ENCODE peak calls at places on chromosomes 13 and 19, in four cellular contexts. Q is GOT3, E is GM04504, Y is left colon. B is an unnamed sample.
A peak's percentile ranks its signal among the peaks of the same experiment; 100 is the strongest.

GRCh38 chr13:21297452-21297851 is 121.0 kb downstream of the MRPL57 start:
- DNase-seq in Q (no peak), E (peak; percentile 1), Y (no peak), B (no peak)

GRCh38 chr19:10283301-10283733 is 3.4 kb upstream of the ICAM4 start:
- DNase-seq in Q (no peak), E (no peak), Y (no peak), B (no peak)

GRCh38 chr13:84208251-84208650 is 326.0 kb upstream of the SLITRK1 start:
- DNase-seq in Q (no peak), E (no peak), Y (no peak), B (no peak)

GRCh38 chr19:53333071-53333465 is 481 bp upstream of the ZNF845 start:
- DNase-seq in Q (no peak), E (no peak), Y (peak; percentile 62), B (peak; percentile 11)

GRCh38 chr13:95300625-95301134 is 571 bp downstream of the ABCC4 start:
- DNase-seq in Q (no peak), E (no peak), Y (peak; percentile 66), B (no peak)

GRCh38 chr19:3033595-3034193 is 4.6 kb upstream of the TLE2 start:
- DNase-seq in Q (no peak), E (no peak), Y (no peak), B (no peak)

GRCh38 chr19:39167461-39168257 is 29.1 kb upstream of the NCCRP1 start:
- DNase-seq in Q (no peak), E (no peak), Y (peak; percentile 53), B (no peak)

GRCh38 chr19:39252458-39252857 is 3.8 kb upstream of the IFNL4 start:
- DNase-seq in Q (no peak), E (no peak), Y (no peak), B (no peak)

GRCh38 chr19:17049711-17050280 is 23.2 kb upstream of the CPAMD8 start:
- DNase-seq in Q (no peak), E (no peak), Y (no peak), B (peak; percentile 20)

GRCh38 chr19:13859361-13859880 is 17.5 kb upstream of the NANOS3 start:
- DNase-seq in Q (no peak), E (no peak), Y (no peak), B (no peak)

GRCh38 chr13:109790951-109791605 is 4.7 kb upstream of the IRS2 start:
- DNase-seq in Q (no peak), E (no peak), Y (peak; percentile 24), B (no peak)

GRCh38 chr19:1650627-1651009 is 1.8 kb downstream of the TCF3 start:
- DNase-seq in Q (no peak), E (no peak), Y (no peak), B (no peak)

GRCh38 chr13:112447761-112448603 is 71.8 kb downstream of the SPACA7 start:
- DNase-seq in Q (no peak), E (no peak), Y (peak; percentile 40), B (no peak)

GRCh38 chr13:105907319-105908019 is 628.0 kb downstream of the EFNB2 start:
- DNase-seq in Q (no peak), E (no peak), Y (no peak), B (no peak)

GRCh38 chr19:17720487-17720839 is 1.2 kb downstream of the MAP1S start:
- DNase-seq in Q (no peak), E (no peak), Y (no peak), B (no peak)

B was measured in stromal cell of bone marrow.